ENCODE peak calls at places on chromosomes 4 and X, in four cellular contexts. N is mesothelial cell of epicardium, R is NCI-H1092 treated with DMSO at 0.1 percent for 48 hours, C is adipocyte. Z is an unnamed sample.

GRCh38 chrX:43655151-43655676 is 885 bp upstream of the MAOA start:
- DNase-seq in N (peak), R (no peak), C (peak), Z (peak)

GRCh38 chrX:7083468-7084396 is 63.8 kb upstream of the STS start:
- DNase-seq in N (no peak), R (no peak), C (peak), Z (no peak)

GRCh38 chr4:82099863-82100579 is 273.8 kb downstream of the HNRNPD start:
- DNase-seq in N (no peak), R (no peak), C (no peak), Z (no peak)

GRCh38 chr4:159177265-159178146 is 74.6 kb downstream of the RAPGEF2 start:
- DNase-seq in N (no peak), R (no peak), C (no peak), Z (no peak)

GRCh38 chrX:153669174-153669890 is 4.3 kb downstream of the PNCK start:
- DNase-seq in N (peak), R (no peak), C (peak), Z (peak)

GRCh38 chr4:106671711-106672110 is 303.1 kb upstream of the GIMD1 start:
- DNase-seq in N (no peak), R (no peak), C (peak), Z (no peak)

GRCh38 chr4:155025762-155026457 is 182.5 kb upstream of the NPY2R start:
- DNase-seq in N (no peak), R (no peak), C (no peak), Z (no peak)

GRCh38 chr4:118290951-118291350 is 61.9 kb downstream of the PRSS12 start:
- DNase-seq in N (no peak), R (no peak), C (peak), Z (peak)

GRCh38 chr4:40665844-40666243 is 36.2 kb upstream of the RBM47 start:
- DNase-seq in N (no peak), R (no peak), C (no peak), Z (no peak)

GRCh38 chr4:85302756-85303155 is 172.2 kb upstream of the ARHGAP24 start:
- DNase-seq in N (no peak), R (no peak), C (no peak), Z (no peak)

GRCh38 chrX:123081766-123082165 is 102.3 kb upstream of the GRIA3 start:
- DNase-seq in N (no peak), R (no peak), C (peak), Z (no peak)

GRCh38 chrX:117376460-117376859 is 740.1 kb downstream of the KLHL13 start:
- DNase-seq in N (no peak), R (no peak), C (no peak), Z (no peak)

GRCh38 chr4:125741825-125742452 is 427.2 kb downstream of the FAT4 start:
- DNase-seq in N (no peak), R (peak), C (peak), Z (peak)

GRCh38 chrX:4379071-4379470 is 665.6 kb upstream of the PRKX start:
- DNase-seq in N (no peak), R (no peak), C (no peak), Z (no peak)

GRCh38 chr4:72909461-72909860 is 160.1 kb downstream of the COX18 start:
- DNase-seq in N (no peak), R (no peak), C (no peak), Z (no peak)

GRCh38 chr4:80454040-80454439 is 118.5 kb downstream of the CFAP299 start:
- DNase-seq in N (no peak), R (no peak), C (no peak), Z (no peak)

GRCh38 chr4:125838924-125839323 is 524.2 kb downstream of the FAT4 start:
- DNase-seq in N (no peak), R (no peak), C (no peak), Z (no peak)

GRCh38 chr4:14917305-14917647 is 85.0 kb upstream of the CPEB2 start:
- DNase-seq in N (no peak), R (no peak), C (no peak), Z (no peak)

GRCh38 chr4:7295917-7296660 is 103.8 kb downstream of the SORCS2 start:
- DNase-seq in N (no peak), R (no peak), C (peak), Z (peak)

GRCh38 chr4:14196141-14196540 is 568.6 kb upstream of the BOD1L1 start:
- DNase-seq in N (peak), R (no peak), C (peak), Z (no peak)

GRCh38 chr4:47639531-47639930 is 154.5 kb downstream of the ATP10D start:
- DNase-seq in N (no peak), R (no peak), C (no peak), Z (no peak)

GRCh38 chrX:54937416-54937815 is 16.8 kb downstream of the TRO start:
- DNase-seq in N (no peak), R (no peak), C (no peak), Z (no peak)

GRCh38 chr4:78379991-78380739 is 171.4 kb upstream of the ANXA3 start:
- DNase-seq in N (no peak), R (no peak), C (no peak), Z (no peak)

GRCh38 chrX:15674514-15674898 is 9.9 kb upstream of the CLTRN start:
- DNase-seq in N (peak), R (no peak), C (peak), Z (peak)

GRCh38 chr4:123415977-123416376 is 19.4 kb downstream of the SPRY1 start:
- DNase-seq in N (no peak), R (no peak), C (peak), Z (no peak)